ENCODE peak calls at places on chromosomes 16 and 17, in eight cellular contexts. D is NB4; E is activated T-cell treated with anti-CD3 and anti-CD28 coated beads, Interleukin-2, amount 50 U/mL, for 4 hours; J is activated CD4-positive, alpha-beta T cell treated with anti-CD3 and anti-CD28 coated beads, Interleukin-2, amount 50 U/mL, for 1 hour; N is memory B cell; M is left cardiac atrium; V is T-cell; R is HFFc6. L is an unnamed sample.

GRCh38 chr16:80948886-80949502 is 57.7 kb downstream of the CMC2 start:
- DNase-seq in M (peak), J (no peak), V (no peak), R (peak), D (peak), E (no peak), N (no peak), L (peak)

GRCh38 chr16:17397499-17397891 is 73.3 kb downstream of the XYLT1 start:
- DNase-seq in J (no peak), V (no peak), R (peak), D (no peak), M (peak), E (no peak), N (no peak), L (no peak)

GRCh38 chr17:48543854-48544355 is 1.0 kb downstream of the HOXB2 start:
- DNase-seq in V (no peak), R (no peak), J (no peak), M (no peak), E (peak), N (no peak), D (no peak), L (peak)

GRCh38 chr17:45936610-45937009 is 42.3 kb downstream of the MAPT start:
- DNase-seq in N (no peak), J (no peak), M (no peak), R (no peak), D (no peak), E (no peak), V (no peak), L (no peak)

GRCh38 chr17:42872251-42872965 is 21.4 kb downstream of the AOC3 start:
- DNase-seq in M (no peak), R (no peak), J (no peak), V (no peak), D (no peak), N (no peak), E (no peak), L (no peak)

GRCh38 chr17:81821603-81822311 is 11.3 kb downstream of the MCRIP1 start:
- DNase-seq in M (peak), J (no peak), R (peak), V (no peak), E (no peak), D (peak), N (no peak), L (no peak)

GRCh38 chr16:1048442-1049112 is 24.0 kb upstream of the SSTR5 start:
- DNase-seq in D (peak), J (no peak), E (no peak), N (no peak), R (no peak), V (no peak), M (peak), L (peak)

GRCh38 chr17:60524463-60525346 is 1.3 kb downstream of the APPBP2 start:
- DNase-seq in R (no peak), D (peak), N (no peak), V (no peak), M (no peak), J (no peak), E (no peak), L (no peak)

GRCh38 chr16:86259499-86259898 is 250.8 kb upstream of the FOXF1 start:
- DNase-seq in D (no peak), J (no peak), R (no peak), E (no peak), V (no peak), N (no peak), M (no peak), L (no peak)

GRCh38 chr17:60345233-60345632 is 46.7 kb downstream of the USP32 start:
- DNase-seq in D (no peak), E (no peak), M (no peak), R (no peak), J (no peak), N (no peak), V (no peak), L (no peak)

GRCh38 chr17:79946352-79947231 is 89.1 kb downstream of the TBC1D16 start:
- DNase-seq in D (no peak), V (no peak), J (no peak), M (no peak), E (no peak), N (no peak), R (no peak), L (no peak)

GRCh38 chr17:76081295-76082210 is 2.6 kb downstream of the ZACN start:
- DNase-seq in J (no peak), R (no peak), N (no peak), M (no peak), V (no peak), E (no peak), D (no peak), L (no peak)

GRCh38 chr16:20621406-20621805 is 45.2 kb upstream of the ACSM2B start:
- DNase-seq in R (no peak), M (no peak), V (no peak), E (no peak), N (no peak), D (no peak), J (no peak), L (no peak)

GRCh38 chr16:85029981-85030381 is 2.4 kb downstream of the KIAA0513 start:
- DNase-seq in M (no peak), D (peak), R (no peak), J (no peak), N (no peak), E (no peak), V (no peak), L (no peak)

GRCh38 chr17:83057793-83058477 is 21.5 kb upstream of the METRNL start:
- DNase-seq in M (peak), R (no peak), V (no peak), J (no peak), D (no peak), E (peak), N (no peak), L (no peak)

GRCh38 chr17:81422776-81423697 is 27.8 kb downstream of the BAHCC1 start:
- DNase-seq in J (no peak), V (no peak), R (peak), D (peak), E (no peak), M (peak), N (no peak), L (no peak)

GRCh38 chr17:7932483-7932891 is 481 bp downstream of the CNTROB start:
- DNase-seq in M (peak), J (no peak), N (no peak), R (no peak), D (peak), E (no peak), V (no peak), L (no peak)

L was measured in activated naive CD4-positive, alpha-beta T cell treated with anti-CD3 and anti-CD28 coated beads, Interleukin-2, amount 50 U/mL, for 16 hours.